ENCODE peak calls at places on chromosome 2, in nine cellular contexts. M, I, J, Y, G, Z, D, K and U are unnamed samples.

GRCh38 chr2:88067189-88067588 is 436 bp upstream of the SMYD1 start:
- DNase-seq in J (no peak), M (no peak), G (no peak), D (no peak), I (no peak), Y (no peak), Z (no peak), K (no peak), U (no peak)

GRCh38 chr2:232689152-232689910 is 7.8 kb upstream of the GIGYF2 start:
- DNase-seq in Y (no peak), D (no peak), J (no peak), G (no peak), K (no peak), M (no peak), I (peak), Z (no peak), U (no peak)

GRCh38 chr2:60560734-60561649 is 7.5 kb upstream of the BCL11A start:
- DNase-seq in K (peak), D (peak), Z (peak), I (no peak), Y (peak), M (peak), G (no peak), J (peak), U (peak)

GRCh38 chr2:227865281-227865680 is 6.2 kb upstream of the DAW1 start:
- DNase-seq in Y (no peak), J (no peak), I (no peak), D (no peak), Z (no peak), G (no peak), M (no peak), K (no peak), U (no peak)

GRCh38 chr2:171529914-171530313 is 7.6 kb downstream of the CYBRD1 start:
- DNase-seq in G (no peak), D (peak), Y (peak), M (no peak), Z (no peak), I (no peak), K (peak), J (peak), U (no peak)

GRCh38 chr2:117470311-117471095 is 344.0 kb upstream of the DDX18 start:
- DNase-seq in Z (peak), Y (peak), D (peak), G (peak), M (peak), I (peak), K (peak), J (peak), U (peak)

GRCh38 chr2:55156326-55156725 is 75.8 kb downstream of the CLHC1 start:
- DNase-seq in J (peak), Y (no peak), G (no peak), K (no peak), M (no peak), I (no peak), D (no peak), Z (no peak), U (no peak)

GRCh38 chr2:28311660-28312249 is 80.9 kb upstream of the FOSL2 start:
- DNase-seq in J (no peak), D (no peak), Z (no peak), G (no peak), K (no peak), M (no peak), Y (no peak), I (no peak), U (no peak)

GRCh38 chr2:2570871-2571270 is 239.8 kb upstream of the MYT1L start:
- DNase-seq in J (no peak), K (no peak), Z (no peak), Y (no peak), I (no peak), M (no peak), G (no peak), D (no peak), U (no peak)

GRCh38 chr2:69271831-69272257 is 115.2 kb downstream of the GFPT1 start:
- DNase-seq in G (no peak), D (no peak), Y (no peak), K (no peak), M (no peak), Z (no peak), I (no peak), J (peak), U (no peak)

GRCh38 chr2:174760845-174761473 is 3.3 kb downstream of the CHRNA1 start:
- DNase-seq in I (no peak), D (no peak), J (no peak), Z (no peak), Y (no peak), G (no peak), M (no peak), K (no peak), U (no peak)

GRCh38 chr2:195613922-195614321 is 43.1 kb upstream of the SLC39A10 start:
- DNase-seq in K (no peak), D (no peak), Y (peak), I (peak), M (peak), Z (no peak), J (peak), G (no peak), U (no peak)

DNA sequence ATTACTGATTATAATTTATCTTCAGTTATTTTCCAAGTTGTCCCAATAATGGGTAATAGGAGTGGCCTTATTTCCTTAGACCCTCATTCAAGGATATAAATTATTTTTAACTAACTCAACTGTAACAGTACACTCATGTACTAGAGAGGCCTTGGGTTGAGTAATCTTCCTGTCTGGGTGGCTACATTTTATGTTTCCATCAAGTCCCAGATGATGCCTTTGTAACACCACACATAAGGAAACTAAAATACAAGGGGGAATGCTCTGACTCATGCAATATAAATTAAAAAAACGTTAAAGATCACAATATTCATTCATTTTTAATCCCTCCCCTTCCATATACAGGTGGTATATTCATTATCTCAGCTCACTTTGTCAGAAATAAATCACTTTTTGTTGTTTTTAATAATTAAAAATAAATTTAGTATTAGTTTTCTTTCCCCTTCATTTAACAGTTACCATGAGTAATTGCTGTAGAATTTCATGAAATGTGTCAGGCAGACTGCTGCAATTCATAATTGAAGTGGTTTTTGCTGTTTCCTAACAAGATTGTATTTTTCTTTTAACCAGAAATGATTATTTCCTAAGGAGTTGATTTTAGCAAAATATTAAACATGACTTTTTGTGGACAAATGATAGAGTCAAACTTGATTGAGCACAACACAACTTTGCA is 1403.6 kb downstream of the SUCLG1 start:
- DNase-seq in Z (no peak), I (no peak), G (no peak), Y (peak), K (no peak), J (peak), D (no peak), M (no peak), U (no peak)
- TF ChIP-seq EZH2phosphoT487 in Z (no peak), I (no peak), G (no peak), Y (no peak), K (no peak), J (no peak), D (no peak), M (no peak), U (no peak)

GRCh38 chr2:172806426-172807008 is 70.9 kb downstream of the RAPGEF4 start:
- DNase-seq in D (peak), I (peak), K (peak), Z (peak), Y (peak), G (peak), M (peak), J (peak), U (peak)
- TF ChIP-seq EZH2phosphoT487 in D (no peak), I (no peak), K (no peak), Z (no peak), Y (no peak), G (no peak), M (no peak), J (no peak), U (no peak)

GRCh38 chr2:217868911-217869334 is 133.9 kb downstream of the TNS1 start:
- DNase-seq in G (no peak), J (peak), Z (no peak), Y (peak), D (no peak), K (no peak), M (peak), I (no peak), U (no peak)
- TF ChIP-seq EZH2phosphoT487 in G (no peak), J (no peak), Z (no peak), Y (no peak), D (no peak), K (no peak), M (no peak), I (no peak), U (no peak)

GRCh38 chr2:7703048-7703447 is 785.8 kb downstream of the RNF144A start:
- DNase-seq in D (peak), M (no peak), I (no peak), K (peak), J (no peak), G (no peak), Z (peak), Y (no peak), U (peak)

GRCh38 chr2:7704296-7704865 is 787.2 kb downstream of the RNF144A start:
- DNase-seq in Y (no peak), K (no peak), G (no peak), D (no peak), J (peak), Z (no peak), M (no peak), I (no peak), U (no peak)

GRCh38 chr2:7701807-7702206 is 784.6 kb downstream of the RNF144A start:
- DNase-seq in J (no peak), K (no peak), I (no peak), Y (peak), Z (no peak), M (no peak), G (no peak), D (no peak), U (no peak)

GRCh38 chr2:7706791-7707190 is 789.6 kb downstream of the RNF144A start:
- DNase-seq in K (no peak), J (peak), M (no peak), Z (no peak), G (no peak), I (no peak), D (no peak), Y (peak), U (no peak)

DNA sequence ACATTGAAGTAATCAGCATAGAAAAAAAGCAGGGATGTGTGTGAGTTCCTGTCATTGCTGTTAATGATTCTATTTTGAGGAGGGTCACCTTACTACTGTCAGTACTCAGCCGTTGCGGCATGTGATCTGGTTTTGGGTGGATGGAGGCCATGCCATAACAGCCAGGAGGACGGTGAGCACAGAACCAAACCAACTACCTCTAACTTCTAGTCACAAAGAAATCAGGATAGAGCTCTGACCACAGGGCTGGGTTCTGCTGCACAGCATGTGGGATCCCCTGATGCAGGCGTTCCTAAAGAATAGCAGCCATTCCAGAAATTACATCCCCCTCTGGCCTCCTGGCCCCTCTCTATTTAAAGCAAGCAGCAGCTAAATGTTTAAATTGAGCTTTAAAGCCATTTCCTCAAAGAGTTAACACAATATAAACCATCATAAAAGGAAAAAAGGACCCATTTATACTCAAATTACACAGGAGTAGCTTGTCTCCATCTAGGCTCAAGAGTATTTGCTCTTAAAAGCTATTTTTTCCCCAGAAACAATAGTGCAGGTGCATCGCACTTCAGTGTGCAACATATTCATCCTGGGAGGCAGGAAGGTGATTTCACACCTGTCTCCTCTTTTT is 786.4 kb downstream of the RNF144A start:
- DNase-seq in G (no peak), I (no peak), Y (no peak), Z (peak), D (peak), K (peak), M (no peak), J (no peak), U (peak)
- TF ChIP-seq EZH2phosphoT487 in G (no peak), I (no peak), Y (no peak), Z (no peak), D (no peak), K (no peak), M (no peak), J (no peak), U (no peak)

GRCh38 chr2:231614559-231615057 is 21.9 kb downstream of the TEX44 start:
- DNase-seq in G (no peak), D (no peak), I (peak), K (peak), M (no peak), J (no peak), Z (no peak), Y (no peak), U (no peak)
- TF ChIP-seq EZH2phosphoT487 in G (no peak), D (no peak), I (no peak), K (no peak), M (no peak), J (no peak), Z (no peak), Y (no peak), U (no peak)

GRCh38 chr2:241082338-241083090 is 19.6 kb downstream of the MTERF4 start:
- DNase-seq in Z (no peak), K (no peak), I (no peak), M (no peak), G (no peak), Y (no peak), J (no peak), D (no peak), U (no peak)
- TF ChIP-seq EZH2phosphoT487 in Z (no peak), K (no peak), I (no peak), M (no peak), G (no peak), Y (no peak), J (no peak), D (no peak), U (no peak)